ENCODE peak calls at places on chromosomes 1 and 21, in eight cellular contexts. Y is hepatocyte; M is NCI-H1436; Q is DND-41; Z is Jurkat, Clone E6-1; T is NCI-H2029 treated with DMSO at 0.1 percent for 48 hours; J is RPMI7951; A is activated CD4-positive, alpha-beta T cell treated with anti-CD3 and anti-CD28 coated beads, Interleukin-2, amount 50 U/mL, for 1 hour. O is an unnamed sample.

GRCh38 chr1:63442141-63442475 is 74.7 kb downstream of the ALG6 start:
- DNase-seq in T (no peak), M (no peak), Z (no peak), A (no peak), J (peak; percentile 27), Q (no peak), Y (no peak), O (no peak)

GRCh38 chr1:17743028-17743706 is 12.0 kb upstream of the ACTL8 start:
- DNase-seq in M (no peak), J (no peak), Z (no peak), T (no peak), Y (no peak), Q (no peak), A (no peak), O (no peak)

GRCh38 chr1:162549001-162549400 is 12.5 kb upstream of the UAP1 start:
- DNase-seq in J (no peak), T (no peak), Y (no peak), M (no peak), Q (no peak), A (no peak), Z (no peak), O (no peak)

GRCh38 chr1:902023-902422 is 21.7 kb upstream of the SAMD11 start:
- DNase-seq in Q (no peak), J (no peak), Z (no peak), Y (no peak), M (no peak), A (no peak), T (no peak), O (no peak)

GRCh38 chr1:41902125-41902524 is 16.6 kb downstream of the HIVEP3 start:
- DNase-seq in M (no peak), Q (peak; percentile 2), Y (no peak), Z (no peak), T (no peak), J (peak; percentile 94), A (no peak), O (no peak)

GRCh38 chr1:202163281-202164270 is 3.2 kb upstream of the PTPN7 start:
- DNase-seq in J (no peak), T (no peak), Z (no peak), M (no peak), Y (no peak), A (no peak), Q (peak; percentile 22), O (no peak)

GRCh38 chr1:155942578-155943141 is 1.2 kb downstream of the RXFP4 start:
- DNase-seq in A (no peak), Z (no peak), Q (no peak), Y (no peak), J (no peak), M (no peak), T (no peak), O (no peak)

GRCh38 chr1:199747984-199748383 is 279.5 kb upstream of the NR5A2 start:
- DNase-seq in A (no peak), T (no peak), Q (no peak), J (peak; percentile 21), Y (peak; percentile 16), M (no peak), Z (no peak), O (no peak)

GRCh38 chr1:200258447-200259375 is 151.1 kb downstream of the ZNF281 start:
- DNase-seq in Q (no peak), J (peak; percentile 26), M (peak; percentile 25), Z (peak; percentile 32), A (no peak), Y (no peak), T (no peak), O (no peak)

GRCh38 chr1:169325117-169325516 is 42.5 kb downstream of the NME7 start:
- DNase-seq in M (no peak), T (no peak), Z (no peak), Y (no peak), J (no peak), Q (no peak), A (no peak), O (no peak)

GRCh38 chr1:109805486-109806180 is 41.9 kb upstream of the EPS8L3 start:
- DNase-seq in M (no peak), Q (peak; percentile 87), Z (no peak), Y (no peak), T (peak; percentile 31), J (no peak), A (no peak), O (no peak)

GRCh38 chr1:232558974-232559373 is 71.0 kb downstream of the SIPA1L2 start:
- DNase-seq in M (no peak), Y (no peak), A (no peak), T (no peak), J (no peak), Z (no peak), Q (no peak), O (no peak)

GRCh38 chr21:41763996-41764395 is 2.9 kb downstream of the RIPK4 start:
- DNase-seq in A (no peak), M (no peak), Q (peak; percentile 47), Z (no peak), T (no peak), J (no peak), Y (no peak), O (no peak)

GRCh38 chr1:75625795-75626194 is 14.9 kb upstream of the SLC44A5 start:
- DNase-seq in T (no peak), J (no peak), A (no peak), Z (peak; percentile 93), M (no peak), Y (no peak), Q (peak; percentile 14), O (no peak)

GRCh38 chr1:167584581-167584980 is 31.0 kb upstream of the CREG1 start:
- DNase-seq in T (no peak), Y (no peak), A (no peak), Q (no peak), M (no peak), J (no peak), Z (no peak), O (no peak)

GRCh38 chr1:222592171-222592570 is 2.4 kb upstream of the TAF1A start:
- DNase-seq in J (peak; percentile 11), Y (no peak), Q (no peak), M (no peak), Z (no peak), A (no peak), T (no peak), O (no peak)

GRCh38 chr1:197638316-197638715 is 137.0 kb downstream of the DENND1B start:
- DNase-seq in Q (no peak), Z (no peak), M (peak; percentile 23), Y (no peak), J (no peak), A (no peak), T (no peak), O (no peak)

GRCh38 chr1:95021794-95022193 is 51.0 kb downstream of the ALG14 start:
- DNase-seq in Q (no peak), Y (no peak), J (no peak), A (no peak), M (no peak), T (no peak), Z (no peak), O (no peak)

GRCh38 chr1:235067396-235068154 is 61.1 kb downstream of the TOMM20 start:
- DNase-seq in M (peak; percentile 28), J (peak; percentile 100), Z (no peak), T (peak; percentile 89), Y (peak; percentile 90), A (no peak), Q (no peak), O (peak; percentile 80)

GRCh38 chr21:25811186-25811585 is 76.4 kb downstream of the GABPA start:
- DNase-seq in M (no peak), Z (no peak), J (no peak), T (no peak), A (no peak), Q (no peak), Y (no peak), O (no peak)

GRCh38 chr1:113141650-113142473 is 68.9 kb downstream of the LRIG2 start:
- DNase-seq in Q (no peak), Y (no peak), M (no peak), A (no peak), T (no peak), Z (no peak), J (peak; percentile 65), O (no peak)

GRCh38 chr1:21293537-21294265 is 3.4 kb upstream of the ECE1 start:
- DNase-seq in T (no peak), J (no peak), A (peak; percentile 63), Z (no peak), M (no peak), Q (no peak), Y (no peak), O (no peak)

GRCh38 chr1:3907031-3907534 is 7.0 kb upstream of the C1orf174 start:
- DNase-seq in T (no peak), Q (peak; percentile 23), J (no peak), A (no peak), M (no peak), Z (peak; percentile 53), Y (no peak), O (no peak)

GRCh38 chr1:43512681-43513080 is 18.0 kb upstream of the PTPRF start:
- DNase-seq in J (no peak), Z (no peak), Y (no peak), Q (no peak), M (no peak), A (no peak), T (no peak), O (no peak)

GRCh38 chr1:147676306-147677085 is 6.2 kb upstream of the ACP6 start:
- DNase-seq in Y (peak; percentile 40), Z (no peak), T (no peak), A (no peak), M (no peak), Q (no peak), J (peak; percentile 69), O (no peak)